ENCODE peak calls at places on chromosomes 1 and 21, in nine cellular contexts. Z is aorta; I is naive thymus-derived CD4-positive, alpha-beta T cell; C is lower lobe of right lung; F is GM23338; O is mammary epithelial cell; E is mesendoderm; B is endodermal cell; T is upper lobe of left lung. Y is an unnamed sample.

GRCh38 chr1:91806777-91807700 is 78.9 kb downstream of the TGFBR3 start:
- DNase-seq in F (peak; percentile 45), O (no peak), E (no peak), T (no peak), Z (no peak), B (no peak), C (no peak), I (no peak), Y (no peak)

GRCh38 chr1:22791736-22792325 is 81.2 kb downstream of the EPHB2 start:
- DNase-seq in F (no peak), O (no peak), E (no peak), Z (no peak), B (no peak), C (no peak), I (no peak), T (no peak), Y (no peak)

GRCh38 chr1:164961714-164962113 is 394.8 kb downstream of the LMX1A start:
- DNase-seq in F (no peak), T (no peak), O (peak; percentile 1), Z (no peak), C (no peak), E (no peak), B (no peak), I (no peak), Y (no peak)

GRCh38 chr21:45799765-45800338 is 156.3 kb downstream of the PCBP3 start:
- DNase-seq in C (no peak), E (no peak), Z (no peak), I (no peak), T (no peak), O (no peak), F (no peak), B (no peak), Y (no peak)

GRCh38 chr1:203569490-203570318 is 56.9 kb upstream of the ATP2B4 start:
- DNase-seq in O (peak; percentile 35), Z (no peak), T (no peak), E (no peak), I (no peak), B (peak; percentile 40), F (no peak), C (no peak), Y (no peak)

GRCh38 chr21:37848721-37849490 is 67.4 kb downstream of the KCNJ6 start:
- DNase-seq in T (no peak), B (no peak), I (no peak), Z (no peak), C (no peak), E (no peak), F (no peak), O (no peak), Y (no peak)

GRCh38 chr1:20279507-20279906 is 11.2 kb upstream of the VWA5B1 start:
- DNase-seq in Z (no peak), T (no peak), F (no peak), C (no peak), B (no peak), O (peak; percentile 78), E (peak; percentile 73), I (no peak), Y (no peak)

GRCh38 chr1:55580845-55581332 is 365.7 kb upstream of the USP24 start:
- DNase-seq in E (peak; percentile 14), C (no peak), I (no peak), F (no peak), B (peak; percentile 28), O (peak; percentile 92), T (no peak), Z (no peak), Y (no peak)

GRCh38 chr1:16167331-16168143 is 11.7 kb upstream of the EPHA2 start:
- DNase-seq in C (no peak), Z (peak; percentile 84), I (peak; percentile 75), B (peak; percentile 98), E (peak; percentile 99), O (no peak), F (peak; percentile 92), T (peak; percentile 45), Y (no peak)

GRCh38 chr21:14491269-14491681 is 54.8 kb downstream of the SAMSN1 start:
- DNase-seq in F (no peak), I (no peak), C (no peak), B (no peak), E (no peak), T (no peak), Z (no peak), O (no peak), Y (no peak)

GRCh38 chr1:170494369-170494768 is 37.6 kb upstream of the GORAB start:
- DNase-seq in Z (no peak), E (peak; percentile 91), F (peak; percentile 31), B (peak; percentile 52), I (no peak), T (no peak), O (peak; percentile 48), C (no peak), Y (no peak)

GRCh38 chr21:21828130-21828529 is 829.9 kb downstream of the NCAM2 start:
- DNase-seq in O (no peak), B (no peak), F (no peak), E (no peak), T (no peak), Z (no peak), I (no peak), C (no peak), Y (no peak)

GRCh38 chr1:109133815-109134214 is 19.9 kb downstream of the ELAPOR1 start:
- DNase-seq in E (no peak), F (no peak), Z (no peak), T (peak; percentile 78), C (peak; percentile 81), O (no peak), I (no peak), B (no peak), Y (peak; percentile 14)

GRCh38 chr1:70978623-70979022 is 69.0 kb downstream of the PTGER3 start:
- DNase-seq in C (no peak), E (no peak), F (no peak), I (no peak), O (no peak), B (no peak), T (no peak), Z (no peak), Y (no peak)

GRCh38 chr1:43338001-43338400 is 383 bp downstream of the MPL start:
- DNase-seq in I (no peak), Z (peak; percentile 27), E (no peak), F (no peak), T (no peak), O (no peak), B (peak; percentile 35), C (no peak), Y (no peak)

GRCh38 chr1:161018631-161018930 is 2.4 kb downstream of the F11R start:
- DNase-seq in I (no peak), T (no peak), F (peak; percentile 57), B (peak; percentile 51), O (no peak), Z (no peak), C (no peak), E (no peak), Y (no peak)
- H3K27ac ChIP-seq in I (no peak overlapping the region), T (peak overlapping the region; percentile 96), F (peak overlapping the region; percentile 94), B (no peak overlapping the region), O (peak overlapping the region; percentile 98), Z (no peak overlapping the region), C (peak overlapping the region; percentile 94), E (no peak overlapping the region), Y (no peak overlapping the region)

GRCh38 chr21:25426580-25426979 is 180.7 kb downstream of the MRPL39 start:
- DNase-seq in T (no peak), F (no peak), I (no peak), E (no peak), C (no peak), O (no peak), B (no peak), Z (no peak), Y (no peak)

GRCh38 chr21:25427828-25428227 is 179.5 kb downstream of the MRPL39 start:
- DNase-seq in T (no peak), E (no peak), Z (no peak), B (no peak), C (no peak), O (no peak), F (no peak), I (no peak), Y (no peak)

GRCh38 chr21:25424674-25425073 is 182.6 kb downstream of the MRPL39 start:
- DNase-seq in B (no peak), F (no peak), O (no peak), I (no peak), C (no peak), Z (no peak), E (no peak), T (no peak), Y (no peak)

GRCh38 chr21:25425156-25425555 is 182.1 kb downstream of the MRPL39 start:
- DNase-seq in I (no peak), F (no peak), B (no peak), T (no peak), Z (no peak), C (no peak), O (no peak), E (no peak), Y (no peak)

DNA sequence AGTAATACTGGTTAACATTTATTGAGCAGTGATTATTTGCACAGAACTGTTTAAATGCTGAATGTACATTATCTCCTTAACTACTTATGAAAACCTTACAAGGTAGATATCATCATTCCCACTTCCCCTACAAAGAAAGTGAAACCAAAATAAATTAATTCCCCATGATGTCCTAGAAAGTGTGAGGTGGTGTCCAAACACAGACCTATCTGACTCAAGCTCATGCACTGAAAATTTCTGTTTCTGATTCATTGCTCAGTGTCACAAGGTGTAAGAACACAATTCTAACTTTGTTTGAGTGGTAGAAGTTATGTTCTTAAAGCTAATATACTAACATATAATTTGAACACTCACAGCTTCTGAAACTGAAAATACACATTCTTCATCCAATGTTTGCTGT is 178.7 kb downstream of the MRPL39 start:
- DNase-seq in T (no peak), B (no peak), Z (no peak), O (peak; percentile 7), E (no peak), C (no peak), F (no peak), I (no peak), Y (no peak)
- H3K27ac ChIP-seq in T (no peak overlapping the region), B (no peak overlapping the region), Z (no peak overlapping the region), O (no peak overlapping the region), E (no peak overlapping the region), C (no peak overlapping the region), F (no peak overlapping the region), I (no peak overlapping the region), Y (no peak overlapping the region)

DNA sequence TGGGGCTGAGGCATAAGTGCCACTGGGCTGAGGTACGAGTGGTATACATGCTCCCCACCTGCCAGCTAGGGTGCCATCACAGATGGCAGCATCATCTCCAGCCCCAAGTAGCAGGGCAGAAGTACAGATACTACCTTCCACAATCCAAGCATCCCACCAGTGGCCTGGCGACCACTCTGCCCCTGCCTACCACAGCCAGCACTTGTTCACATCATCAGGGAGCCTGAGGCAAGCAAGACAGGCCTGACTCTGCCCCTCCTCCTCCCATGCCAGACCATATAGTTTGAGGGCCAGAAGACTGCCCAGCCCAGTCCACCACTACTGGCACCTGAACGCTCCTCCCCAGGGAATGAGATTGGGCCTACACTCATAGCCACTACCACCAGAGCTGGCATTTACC is 84.6 kb downstream of the SPATA6 start:
- DNase-seq in I (no peak), Z (no peak), T (no peak), O (no peak), B (no peak), E (no peak), C (no peak), F (no peak), Y (no peak)
- H3K27ac ChIP-seq in I (no peak overlapping the region), Z (no peak overlapping the region), T (no peak overlapping the region), O (no peak overlapping the region), B (no peak overlapping the region), E (no peak overlapping the region), C (no peak overlapping the region), F (no peak overlapping the region), Y (no peak overlapping the region)

DNA sequence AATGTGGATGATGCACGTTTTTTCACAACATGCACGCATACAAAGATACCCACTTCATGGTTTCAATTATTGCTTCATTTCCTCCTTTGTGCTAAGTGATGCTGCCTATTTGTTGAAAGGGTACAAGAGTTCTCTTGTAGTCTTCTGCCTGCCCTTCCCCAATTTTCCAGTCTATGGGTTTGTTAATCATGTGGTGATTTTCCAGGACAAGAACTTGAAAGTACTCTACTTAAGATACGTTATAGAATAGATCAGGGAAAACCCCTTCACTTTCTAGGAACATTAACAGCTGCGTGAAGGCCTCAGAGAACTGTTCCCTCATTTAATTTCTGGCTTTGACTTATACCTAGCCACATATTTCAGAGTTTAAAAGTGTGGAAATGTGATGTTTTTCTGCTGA is 52.1 kb upstream of the SLC44A3 start:
- DNase-seq in F (no peak), C (no peak), T (no peak), Z (no peak), I (no peak), B (no peak), O (no peak), E (no peak), Y (no peak)
- H3K27ac ChIP-seq in F (no peak overlapping the region), C (no peak overlapping the region), T (no peak overlapping the region), Z (no peak overlapping the region), I (no peak overlapping the region), B (no peak overlapping the region), O (no peak overlapping the region), E (no peak overlapping the region), Y (no peak overlapping the region)